ENCODE peak calls at places on chromosomes 5 and 9, in eight cellular contexts. S is lower lobe of right lung, X is glutamatergic neuron, H is cardiac muscle cell, K is Calu3, I is B cell, M is endothelial cell, Z is progenitor cell of endocrine pancreas. O is an unnamed sample.

GRCh38 chr9:137050570-137050969 is 3.3 kb downstream of the ENTPD2 start:
- DNase-seq in S (no peak), X (no peak), H (no peak), K (no peak), I (no peak), M (no peak), Z (no peak), O (no peak)

GRCh38 chr5:83922699-83923098 is 202.0 kb upstream of the HAPLN1 start:
- DNase-seq in S (no peak), X (no peak), H (no peak), K (no peak), I (no peak), M (no peak), Z (no peak), O (no peak)

GRCh38 chr9:89883401-89884341 is 278.9 kb downstream of the GADD45G start:
- DNase-seq in S (no peak), X (peak), H (no peak), K (no peak), I (no peak), M (no peak), Z (no peak), O (no peak)

GRCh38 chr9:115691097-115691496 is 462.5 kb upstream of the PAPPA start:
- DNase-seq in S (no peak), X (no peak), H (no peak), K (no peak), I (no peak), M (no peak), Z (no peak), O (no peak)

GRCh38 chr9:16867571-16868311 is 2.7 kb downstream of the BNC2 start:
- DNase-seq in S (no peak), X (no peak), H (no peak), K (no peak), I (no peak), M (no peak), Z (no peak), O (no peak)

GRCh38 chr5:77906806-77907205 is 130.7 kb upstream of the TBCA start:
- DNase-seq in S (no peak), X (no peak), H (no peak), K (no peak), I (no peak), M (no peak), Z (no peak), O (no peak)

GRCh38 chr5:113510836-113511451 is 2.5 kb upstream of the YTHDC2 start:
- DNase-seq in S (no peak), X (no peak), H (peak), K (peak), I (no peak), M (no peak), Z (no peak), O (no peak)

GRCh38 chr5:24642022-24642421 is 2.8 kb downstream of the CDH10 start:
- DNase-seq in S (no peak), X (no peak), H (peak), K (peak), I (no peak), M (peak), Z (no peak), O (no peak)

GRCh38 chr5:24623018-24623417 is 21.8 kb downstream of the CDH10 start:
- DNase-seq in S (no peak), X (peak), H (peak), K (no peak), I (no peak), M (no peak), Z (no peak), O (no peak)

GRCh38 chr5:168039485-168040005 is 251.9 kb upstream of the WWC1 start:
- DNase-seq in S (no peak), X (no peak), H (no peak), K (peak), I (no peak), M (no peak), Z (no peak), O (no peak)

GRCh38 chr5:87686018-87686417 is 273.3 kb upstream of the CCNH start:
- DNase-seq in S (no peak), X (no peak), H (no peak), K (no peak), I (no peak), M (no peak), Z (no peak), O (no peak)

GRCh38 chr5:156589104-156589858 is 260.8 kb upstream of the PPP1R2B start:
- DNase-seq in S (no peak), X (no peak), H (no peak), K (no peak), I (no peak), M (no peak), Z (no peak), O (no peak)

GRCh38 chr9:79584655-79584982 is 12.9 kb downstream of the TLE4 start:
- DNase-seq in S (no peak), X (no peak), H (no peak), K (no peak), I (no peak), M (no peak), Z (no peak), O (no peak)

GRCh38 chr5:139061856-139062255 is 136.3 kb downstream of the SIL1 start:
- DNase-seq in S (no peak), X (no peak), H (peak), K (no peak), I (no peak), M (no peak), Z (no peak), O (no peak)

GRCh38 chr5:5077236-5077635 is 62.9 kb upstream of the ADAMTS16 start:
- DNase-seq in S (no peak), X (no peak), H (no peak), K (no peak), I (no peak), M (no peak), Z (no peak), O (no peak)

GRCh38 chr9:69023650-69024049 is 9.7 kb upstream of the PRKACG start:
- DNase-seq in S (no peak), X (no peak), H (no peak), K (no peak), I (no peak), M (no peak), Z (no peak), O (no peak)

GRCh38 chr9:122498883-122499288 is 11.7 kb upstream of the OR1J2 start:
- DNase-seq in S (no peak), X (peak), H (no peak), K (peak), I (peak), M (peak), Z (no peak), O (no peak)

GRCh38 chr9:120689860-120690259 is 24.4 kb downstream of the MEGF9 start:
- DNase-seq in S (no peak), X (no peak), H (no peak), K (no peak), I (no peak), M (no peak), Z (no peak), O (no peak)

GRCh38 chr9:114301798-114302565 is 20.9 kb upstream of the ORM1 start:
- DNase-seq in S (peak), X (no peak), H (no peak), K (no peak), I (no peak), M (no peak), Z (no peak), O (no peak)

GRCh38 chr9:4970970-4971641 is 14.0 kb upstream of the JAK2 start:
- DNase-seq in S (no peak), X (no peak), H (no peak), K (peak), I (peak), M (no peak), Z (no peak), O (no peak)

GRCh38 chr5:53820119-53820801 is 259.8 kb downstream of the NDUFS4 start:
- DNase-seq in S (no peak), X (no peak), H (no peak), K (no peak), I (no peak), M (no peak), Z (no peak), O (no peak)

GRCh38 chr5:62093981-62094380 is 212.0 kb upstream of the KIF2A start:
- DNase-seq in S (no peak), X (peak), H (peak), K (peak), I (no peak), M (no peak), Z (no peak), O (no peak)

GRCh38 chr9:99851028-99851822 is 29.5 kb downstream of the NR4A3 start:
- DNase-seq in S (no peak), X (no peak), H (no peak), K (no peak), I (peak), M (no peak), Z (no peak), O (no peak)

GRCh38 chr5:129541648-129542251 is 81.7 kb downstream of the ADAMTS19 start:
- DNase-seq in S (no peak), X (no peak), H (peak), K (peak), I (no peak), M (no peak), Z (no peak), O (no peak)

GRCh38 chr5:83475540-83476469 is 4.3 kb downstream of the VCAN start:
- DNase-seq in S (no peak), X (no peak), H (no peak), K (peak), I (no peak), M (no peak), Z (no peak), O (no peak)

GRCh38 chr5:7392401-7393024 is 3.4 kb upstream of the ADCY2 start:
- DNase-seq in S (no peak), X (no peak), H (peak), K (peak), I (no peak), M (peak), Z (no peak), O (no peak)

GRCh38 chr9:128145536-128145935 is 3.7 kb upstream of the LCN2 start:
- DNase-seq in S (peak), X (peak), H (no peak), K (peak), I (no peak), M (no peak), Z (no peak), O (no peak)

GRCh38 chr9:88786291-88787054 is 204.8 kb upstream of the S1PR3 start:
- DNase-seq in S (no peak), X (no peak), H (peak), K (no peak), I (no peak), M (no peak), Z (no peak), O (no peak)

GRCh38 chr5:23269981-23270380 is 237.4 kb upstream of the PRDM9 start:
- DNase-seq in S (no peak), X (no peak), H (no peak), K (no peak), I (no peak), M (no peak), Z (no peak), O (no peak)

GRCh38 chr9:15299374-15299939 is 7.6 kb downstream of the TTC39B start:
- DNase-seq in S (no peak), X (no peak), H (no peak), K (no peak), I (peak), M (no peak), Z (no peak), O (no peak)

GRCh38 chr9:77469515-77470197 is 178.5 kb downstream of the GNA14 start:
- DNase-seq in S (no peak), X (no peak), H (no peak), K (no peak), I (no peak), M (no peak), Z (no peak), O (no peak)

GRCh38 chr5:157562111-157562581 is 13.4 kb downstream of the ADAM19 start:
- DNase-seq in S (no peak), X (peak), H (no peak), K (no peak), I (no peak), M (no peak), Z (no peak), O (no peak)

GRCh38 chr9:107198718-107199117 is 84.4 kb upstream of the RAD23B start:
- DNase-seq in S (no peak), X (no peak), H (no peak), K (no peak), I (no peak), M (no peak), Z (no peak), O (no peak)

GRCh38 chr5:18305288-18305899 is 671.1 kb downstream of the TAF11L14 start:
- DNase-seq in S (no peak), X (peak), H (peak), K (peak), I (peak), M (peak), Z (peak), O (no peak)

GRCh38 chr9:125964702-125965225 is 217.6 kb downstream of the PBX3 start:
- DNase-seq in S (no peak), X (no peak), H (no peak), K (no peak), I (no peak), M (no peak), Z (no peak), O (no peak)

GRCh38 chr9:8857330-8858249 is 1058.0 kb upstream of the DMAC1 start:
- DNase-seq in S (peak), X (peak), H (peak), K (peak), I (no peak), M (peak), Z (peak), O (no peak)

GRCh38 chr9:8858250-8859161 is 1058.9 kb upstream of the DMAC1 start:
- DNase-seq in S (no peak), X (peak), H (no peak), K (no peak), I (no peak), M (peak), Z (no peak), O (no peak)

GRCh38 chr9:8856686-8857329 is 1057.2 kb upstream of the DMAC1 start:
- DNase-seq in S (no peak), X (no peak), H (peak), K (no peak), I (no peak), M (no peak), Z (no peak), O (no peak)

GRCh38 chr9:8852301-8852864 is 1052.8 kb upstream of the DMAC1 start:
- DNase-seq in S (no peak), X (no peak), H (no peak), K (no peak), I (no peak), M (no peak), Z (no peak), O (no peak)

GRCh38 chr9:8855046-8855445 is 1055.5 kb upstream of the DMAC1 start:
- DNase-seq in S (no peak), X (no peak), H (peak), K (no peak), I (no peak), M (no peak), Z (no peak), O (no peak)
- TF ChIP-seq CTCF in S (no peak), X (peak), H (peak), K (no peak), I (no peak), M (no peak), Z (peak), O (no peak)

DNA sequence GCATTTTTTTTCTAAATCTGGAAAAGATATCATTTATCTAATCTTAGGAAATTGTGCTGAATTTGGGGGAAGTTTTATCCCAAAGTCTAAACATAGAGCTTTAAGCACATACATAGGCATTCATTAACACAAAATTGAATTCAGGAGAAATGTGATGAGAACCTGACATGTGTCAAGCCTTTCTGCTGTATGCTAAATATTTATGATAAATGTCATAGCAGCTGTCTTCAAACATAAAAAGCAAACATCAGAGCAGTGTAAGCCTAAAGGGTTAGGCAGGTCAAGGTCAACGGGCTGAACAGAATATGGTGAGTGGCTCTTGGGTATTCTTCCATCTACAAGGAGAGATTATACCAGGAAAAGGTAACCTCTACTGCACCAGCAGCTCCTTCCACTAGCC is 737.2 kb upstream of the ZNF608 start:
- DNase-seq in S (no peak), X (no peak), H (no peak), K (no peak), I (no peak), M (no peak), Z (no peak), O (no peak)
- TF ChIP-seq CTCF in S (no peak), X (no peak), H (no peak), K (no peak), I (no peak), M (no peak), Z (no peak), O (no peak)

GRCh38 chr5:35819026-35819425 is 37.7 kb upstream of the IL7R start:
- DNase-seq in S (no peak), X (no peak), H (no peak), K (no peak), I (no peak), M (no peak), Z (no peak), O (no peak)

GRCh38 chr5:35816881-35817521 is 39.7 kb upstream of the IL7R start:
- DNase-seq in S (no peak), X (no peak), H (no peak), K (no peak), I (no peak), M (no peak), Z (no peak), O (no peak)

GRCh38 chr5:35813456-35813855 is 43.2 kb upstream of the IL7R start:
- DNase-seq in S (no peak), X (no peak), H (no peak), K (no peak), I (no peak), M (no peak), Z (no peak), O (no peak)

GRCh38 chr5:35811108-35811741 is 45.5 kb upstream of the IL7R start:
- DNase-seq in S (no peak), X (no peak), H (no peak), K (no peak), I (no peak), M (no peak), Z (no peak), O (no peak)

DNA sequence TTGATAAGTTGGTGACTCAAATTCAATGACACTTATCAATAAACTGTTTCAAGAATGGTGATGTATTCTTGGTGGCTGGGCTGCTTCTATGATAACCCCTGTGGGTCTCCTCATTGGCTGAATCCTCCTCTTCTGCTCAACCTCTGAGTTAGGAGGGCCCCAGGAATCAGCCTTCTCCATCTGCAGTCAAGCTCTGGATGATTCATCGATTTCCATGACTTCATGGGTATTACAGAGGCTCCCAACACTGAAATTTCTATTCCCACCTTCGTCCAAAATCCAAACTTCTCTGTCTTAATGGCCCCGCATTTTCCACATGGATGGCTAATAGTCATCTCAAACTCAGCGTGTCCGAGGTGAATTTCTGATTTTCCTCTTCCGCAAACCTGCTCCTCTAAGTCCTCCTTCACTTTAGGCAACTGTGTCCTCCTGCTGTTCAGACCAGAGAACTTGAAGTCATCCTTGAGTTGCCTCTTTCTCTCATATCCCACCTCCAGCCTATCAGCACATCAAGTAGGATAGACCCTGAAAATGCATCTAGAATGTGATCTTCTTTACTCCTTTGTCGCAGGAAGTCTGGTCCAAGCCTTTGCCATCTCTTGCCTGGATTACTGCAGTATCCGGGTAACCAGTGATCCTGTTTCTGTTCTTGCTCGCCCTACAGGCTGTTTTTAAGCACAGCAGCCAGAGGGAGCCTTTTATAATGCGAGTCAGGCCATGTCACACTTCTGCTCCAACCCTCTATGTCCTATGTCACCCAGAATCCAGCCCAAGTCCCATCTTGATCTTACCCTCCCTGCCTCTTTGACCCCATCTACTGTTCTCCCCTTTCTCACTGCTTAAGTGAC is 41.4 kb upstream of the IL7R start:
- DNase-seq in S (no peak), X (peak), H (peak), K (no peak), I (no peak), M (peak), Z (no peak), O (no peak)
- TF ChIP-seq CTCF in S (peak), X (peak), H (peak), K (no peak), I (peak), M (peak), Z (peak), O (no peak)

DNA sequence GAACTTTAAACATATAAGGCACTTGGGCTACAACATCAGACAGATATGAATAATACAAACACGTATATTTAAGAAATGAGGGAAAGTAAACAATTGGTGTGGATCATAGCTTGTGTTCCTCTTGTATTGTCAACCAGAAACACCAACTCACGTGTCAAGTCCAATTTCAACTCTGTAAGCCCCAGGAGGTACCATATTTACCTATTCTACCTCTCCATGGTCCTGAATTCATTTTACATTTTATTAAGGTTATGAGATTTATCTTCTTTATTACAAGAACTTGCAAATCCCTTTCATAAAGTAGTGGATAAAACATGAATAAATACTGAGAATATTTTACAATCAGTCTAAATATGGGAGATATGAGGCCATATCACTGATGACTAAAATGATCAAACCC is 501.6 kb downstream of the MAT2B start:
- DNase-seq in S (no peak), X (no peak), H (no peak), K (no peak), I (no peak), M (no peak), Z (no peak), O (no peak)
- TF ChIP-seq CTCF in S (no peak), X (no peak), H (no peak), K (no peak), I (no peak), M (no peak), Z (no peak), O (no peak)

DNA sequence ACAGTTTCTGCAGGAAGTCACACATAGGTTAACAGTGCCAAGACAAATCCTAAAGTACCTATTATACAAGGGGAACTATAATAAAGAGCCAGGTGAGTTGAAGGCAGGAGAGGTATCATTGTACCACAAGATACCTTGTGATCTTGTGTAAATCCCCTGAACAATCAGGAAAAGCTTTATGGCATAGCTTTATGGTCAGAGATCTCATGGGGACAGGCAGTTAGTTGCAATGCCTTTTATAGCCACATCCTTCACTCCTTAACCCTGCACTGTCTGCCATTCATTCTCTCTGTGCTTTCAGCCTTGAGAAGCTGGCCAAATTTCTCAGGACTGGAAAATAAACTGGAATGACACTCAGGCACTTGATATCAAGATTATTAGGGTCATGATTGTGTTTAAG is 97.0 kb downstream of the GHR start:
- DNase-seq in S (no peak), X (no peak), H (no peak), K (no peak), I (no peak), M (no peak), Z (no peak), O (no peak)
- TF ChIP-seq CTCF in S (no peak), X (no peak), H (no peak), K (no peak), I (no peak), M (no peak), Z (no peak), O (no peak)

O was measured in omental fat pad.